ENCODE peak calls at places on chromosomes 4 and X, in six cellular contexts. D is mesenchymal stem cell, C is IMR-90, I is neuronal stem cell, Y is H1, W is trophoblast cell. R is an unnamed sample.

GRCh38 chrX:43679778-43680177 is 23.7 kb downstream of the MAOA start:
- DNase-seq in D (no peak), W (no peak), C (no peak), I (no peak), Y (no peak), R (no peak)

GRCh38 chr4:173074501-173074946 is 94.1 kb upstream of the GALNT7 start:
- DNase-seq in I (peak), C (peak), Y (peak), W (peak), D (peak), R (peak)

GRCh38 chr4:174828845-174829701 is at the start of gene GLRA3:
- DNase-seq in Y (peak), D (peak), C (no peak), I (peak), W (peak), R (peak)

GRCh38 chrX:22603060-22603459 is 330.3 kb downstream of the CBLL2 start:
- DNase-seq in I (no peak), D (no peak), W (no peak), C (no peak), Y (no peak), R (no peak)

GRCh38 chrX:64908121-64908520 is 68.1 kb downstream of the ZC4H2 start:
- DNase-seq in Y (no peak), C (no peak), D (no peak), W (no peak), I (no peak), R (no peak)

GRCh38 chr4:182880387-182881356 is 36.5 kb downstream of the DCTD start:
- DNase-seq in C (peak), W (no peak), Y (no peak), D (no peak), I (no peak), R (no peak)

GRCh38 chrX:43560247-43560946 is 95.7 kb upstream of the MAOA start:
- DNase-seq in Y (no peak), D (no peak), W (no peak), C (no peak), I (no peak), R (no peak)

GRCh38 chrX:2183193-2183725 is 317.5 kb downstream of the DHRSX start:
- DNase-seq in C (no peak), D (no peak), I (no peak), Y (no peak), W (peak), R (no peak)

GRCh38 chr4:45102716-45103115 is 376.4 kb upstream of the GNPDA2 start:
- DNase-seq in D (no peak), I (no peak), C (no peak), W (no peak), Y (no peak), R (no peak)

DNA sequence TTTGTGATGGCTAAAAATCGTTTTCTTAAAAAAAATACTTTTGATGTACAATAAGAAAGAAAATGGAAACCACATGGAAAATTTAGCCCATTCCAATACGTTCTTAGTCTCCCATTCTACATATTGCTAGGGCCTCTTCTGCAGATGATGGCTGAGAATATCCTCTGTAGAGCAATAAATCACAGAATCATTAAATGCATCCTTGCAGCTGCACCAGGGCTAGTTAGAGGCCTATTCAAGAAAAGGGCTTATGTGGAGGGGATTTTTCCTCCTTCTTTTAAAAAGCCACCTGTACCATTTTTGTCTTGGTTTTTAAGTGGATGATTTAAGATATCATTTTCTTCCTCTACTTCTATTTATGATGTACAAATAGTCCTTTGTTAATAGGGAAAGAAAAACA is 97.6 kb upstream of the C1GALT1C1 start:
- DNase-seq in Y (no peak), W (no peak), I (no peak), C (no peak), D (no peak), R (no peak)
- H2AFZ ChIP-seq in Y (no peak), W (no peak), I (no peak), C (no peak), D (no peak), R (no peak)

GRCh38 chr4:86960557-86960959 is 25.7 kb downstream of the AFF1 start:
- DNase-seq in I (peak), D (peak), C (peak), Y (no peak), W (no peak), R (no peak)

GRCh38 chr4:86961103-86961502 is 26.3 kb downstream of the AFF1 start:
- DNase-seq in W (no peak), D (no peak), Y (no peak), C (no peak), I (no peak), R (no peak)

GRCh38 chr4:86959588-86960500 is 25.0 kb downstream of the AFF1 start:
- DNase-seq in D (peak), I (peak), Y (peak), C (no peak), W (peak), R (peak)

GRCh38 chr4:86955888-86956451 is 21.2 kb downstream of the AFF1 start:
- DNase-seq in D (no peak), Y (no peak), C (no peak), W (peak), I (no peak), R (no peak)

GRCh38 chr4:86957214-86957613 is 22.4 kb downstream of the AFF1 start:
- DNase-seq in D (peak), Y (no peak), C (peak), I (no peak), W (peak), R (no peak)
- H3K27ac ChIP-seq in D (peak), Y (no peak), C (no peak), I (peak), W (no peak), R (no peak)

GRCh38 chr4:107930821-107931774 is at the start of gene CYP2U1:
- DNase-seq in C (peak), W (peak), I (peak), D (peak), Y (peak), R (peak)
- H3K23ac ChIP-seq in C (peak), W (no peak), I (peak), D (no peak), Y (no peak), R (no peak)

GRCh38 chr4:163395758-163396157 is 52.1 kb downstream of the NPY5R start:
- DNase-seq in C (no peak), W (peak), Y (no peak), I (no peak), D (peak), R (no peak)
- H2AFZ ChIP-seq in C (no peak), W (no peak), Y (peak), I (peak), D (no peak), R (no peak)

GRCh38 chr4:184255361-184255760 is 37.7 kb upstream of the ENPP6 start:
- DNase-seq in D (no peak), I (no peak), W (no peak), C (no peak), Y (no peak), R (peak)
- H3K27ac ChIP-seq in D (no peak), I (no peak), W (no peak), C (no peak), Y (no peak), R (no peak)

DNA sequence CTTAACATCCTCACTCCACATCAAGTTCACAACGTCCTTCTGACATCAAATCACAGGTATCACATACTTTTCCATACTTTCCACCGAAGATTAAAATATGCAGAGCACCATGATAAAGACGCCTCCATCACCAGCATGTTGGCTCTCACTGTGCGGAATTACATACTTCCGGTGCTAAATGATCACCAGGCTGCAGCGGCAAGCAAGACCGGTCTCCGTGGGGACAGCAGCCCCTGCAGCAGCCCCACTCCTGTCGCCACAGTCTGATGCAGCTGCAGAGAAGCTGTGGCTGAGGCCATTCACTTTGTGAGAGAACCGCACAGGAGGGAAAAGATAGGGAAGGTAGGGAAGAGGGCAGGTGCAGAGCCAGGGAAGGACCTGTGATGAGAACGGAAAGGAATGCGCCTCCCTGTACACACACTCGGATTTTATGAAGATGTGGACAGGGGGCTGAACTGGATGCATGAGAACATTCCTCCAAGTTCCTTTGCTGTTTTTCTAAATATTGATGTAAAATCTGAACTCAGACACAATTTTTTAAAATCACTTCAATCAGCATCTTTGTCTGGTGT is 38.3 kb downstream of the AFAP1 start:
- DNase-seq in Y (no peak), W (peak), I (no peak), C (no peak), D (no peak), R (no peak)
- H3K23ac ChIP-seq in Y (no peak), W (no peak), I (no peak), C (peak), D (no peak), R (no peak)

GRCh38 chr4:19711871-19712270 is 539.8 kb upstream of the SLIT2 start:
- DNase-seq in W (peak), I (no peak), D (peak), C (peak), Y (no peak), R (no peak)
- H2AFZ ChIP-seq in W (no peak), I (peak), D (no peak), C (no peak), Y (no peak), R (no peak)